ENCODE peak calls at places on chromosomes 3 and 15, in seven cellular contexts. B is neuronal stem cell, N is H9, K is mesendoderm, J is mesenchymal stem cell, X is IMR-90, R is H1. L is an unnamed sample.

GRCh38 chr15:73989001-73989798 is 2.9 kb downstream of the STOML1 start:
- DNase-seq in N (no peak), X (peak; percentile 86), J (peak; percentile 92), B (no peak), K (no peak), R (no peak), L (no peak)

GRCh38 chr3:134874737-134875413 is 79.8 kb downstream of the EPHB1 start:
- DNase-seq in N (no peak), X (no peak), K (no peak), B (no peak), R (no peak), J (no peak), L (no peak)

GRCh38 chr3:155007729-155008128 is 72.4 kb upstream of the MME start:
- DNase-seq in N (no peak), K (peak; percentile 8), X (no peak), B (no peak), R (no peak), J (no peak), L (no peak)

GRCh38 chr15:33107950-33108349 is 86.6 kb downstream of the FMN1 start:
- DNase-seq in J (no peak), B (no peak), K (no peak), X (peak; percentile 54), N (no peak), R (no peak), L (no peak)

GRCh38 chr15:27899583-27900295 is 199.4 kb downstream of the OCA2 start:
- DNase-seq in K (peak; percentile 21), R (no peak), B (no peak), X (no peak), J (no peak), N (peak; percentile 40), L (no peak)

GRCh38 chr15:42344763-42345162 is 14.5 kb upstream of the CAPN3 start:
- DNase-seq in R (no peak), X (peak; percentile 83), N (no peak), B (no peak), K (no peak), J (peak; percentile 30), L (no peak)

GRCh38 chr15:71548317-71548908 is 261.9 kb upstream of the NR2E3 start:
- DNase-seq in J (no peak), X (no peak), N (no peak), B (no peak), R (no peak), K (no peak), L (no peak)

GRCh38 chr15:52731004-52731403 is 51.8 kb upstream of the ATOSA start:
- DNase-seq in R (no peak), X (no peak), N (no peak), K (no peak), B (no peak), J (no peak), L (no peak)

GRCh38 chr15:58393196-58393790 is 38.5 kb upstream of the LIPC start:
- DNase-seq in B (no peak), R (no peak), J (peak; percentile 50), X (peak; percentile 30), K (no peak), N (no peak), L (no peak)
- H2BK5ac ChIP-seq in B (no peak overlapping the region), R (no peak overlapping the region), J (no peak overlapping the region), X (no peak overlapping the region), K (no peak overlapping the region), N (no peak overlapping the region), L (peak overlapping the region; percentile 42)

GRCh38 chr3:44835684-44836083 is 26.0 kb upstream of the TMEM42 start:
- DNase-seq in R (no peak), K (no peak), J (no peak), B (no peak), X (no peak), N (no peak), L (no peak)
- H3K79me1 ChIP-seq in R (no peaks in the 10 kb centered on the region), K (no peaks in the 10 kb centered on the region), J (no peaks in the 10 kb centered on the region), B (no peaks in the 10 kb centered on the region), X (no peaks in the 10 kb centered on the region), N (no peaks in the 10 kb centered on the region), L (no peaks in the 10 kb centered on the region)

DNA sequence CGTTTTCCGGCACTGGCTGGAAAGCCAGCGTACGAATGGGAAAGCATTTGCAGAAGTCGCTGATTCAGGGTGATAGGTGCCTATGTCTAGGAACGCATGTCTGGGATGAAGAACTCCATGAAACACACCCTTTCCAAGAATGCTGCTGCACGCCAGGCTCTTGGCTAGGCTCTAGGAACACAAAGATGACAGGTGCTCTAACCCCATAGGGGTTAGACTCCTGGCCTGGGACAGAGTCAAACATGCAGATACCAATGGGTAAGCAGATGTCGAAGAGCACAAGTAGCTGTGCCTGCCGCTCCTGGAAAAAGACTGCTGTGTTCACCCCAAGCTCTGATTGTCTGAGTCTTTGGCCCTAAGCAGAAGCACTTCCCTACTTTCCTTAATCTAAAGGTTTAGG is 180.9 kb upstream of the UBE3A start:
- DNase-seq in J (no peak), B (no peak), K (no peak), N (no peak), R (no peak), X (no peak), L (no peak)
- H2BK5ac ChIP-seq in J (no peak overlapping the region), B (no peak overlapping the region), K (no peak overlapping the region), N (no peak overlapping the region), R (no peak overlapping the region), X (no peak overlapping the region), L (no peak overlapping the region)

GRCh38 chr3:62569609-62570008 is 196.3 kb upstream of the FEZF2 start:
- DNase-seq in R (no peak), B (no peak), J (no peak), N (no peak), K (no peak), X (no peak), L (no peak)
- H3K79me1 ChIP-seq in R (no peaks in the 10 kb centered on the region), B (no peaks in the 10 kb centered on the region), J (no peaks in the 10 kb centered on the region), N (no peaks in the 10 kb centered on the region), K (no peaks in the 10 kb centered on the region), X (no peaks in the 10 kb centered on the region), L (no peaks in the 10 kb centered on the region)

DNA sequence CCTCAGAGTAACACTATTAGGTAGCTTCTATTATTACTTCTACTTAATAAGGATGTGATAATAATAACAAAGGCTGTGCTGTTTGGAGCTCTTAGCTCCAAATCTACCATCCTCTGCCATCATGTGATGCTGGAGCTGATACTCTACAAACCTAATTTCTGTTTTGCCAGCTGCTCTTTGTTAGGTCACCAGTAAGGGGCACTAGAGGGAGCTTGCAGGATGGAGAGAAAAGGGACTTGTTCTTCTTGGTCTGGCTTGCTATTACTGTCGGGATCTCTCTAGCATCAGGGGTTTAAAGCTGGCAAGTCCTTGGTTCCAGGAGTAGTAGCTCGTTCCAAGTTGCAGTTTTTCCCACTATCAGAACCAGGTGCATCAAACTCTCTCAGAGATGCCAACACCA is 194.9 kb upstream of the KBTBD8 start:
- DNase-seq in R (no peak), N (peak; percentile 58), J (no peak), K (peak; percentile 74), X (no peak), B (no peak), L (no peak)
- H2BK5ac ChIP-seq in R (no peak overlapping the region), N (no peak overlapping the region), J (no peak overlapping the region), K (no peak overlapping the region), X (no peak overlapping the region), B (no peak overlapping the region), L (no peak overlapping the region)

GRCh38 chr3:71585126-71585525 is 1.6 kb upstream of the FOXP1 start:
- DNase-seq in R (no peak), J (no peak), X (no peak), B (no peak), K (no peak), N (no peak), L (peak; percentile 16)

GRCh38 chr3:71582612-71583568 is 638 bp downstream of the FOXP1 start:
- DNase-seq in N (peak; percentile 74), B (peak; percentile 80), J (peak; percentile 51), K (peak; percentile 82), R (no peak), X (peak; percentile 31), L (peak; percentile 84)

GRCh38 chr3:71581981-71582611 is 1.4 kb downstream of the FOXP1 start:
- DNase-seq in N (peak; percentile 69), J (peak; percentile 46), X (no peak), R (no peak), K (peak; percentile 84), B (peak; percentile 67), L (peak; percentile 67)

GRCh38 chr3:71584216-71585061 is 911 bp upstream of the FOXP1 start:
- DNase-seq in J (peak; percentile 62), N (peak; percentile 43), B (peak; percentile 61), R (no peak), K (peak; percentile 64), X (peak; percentile 61), L (peak; percentile 55)

DNA sequence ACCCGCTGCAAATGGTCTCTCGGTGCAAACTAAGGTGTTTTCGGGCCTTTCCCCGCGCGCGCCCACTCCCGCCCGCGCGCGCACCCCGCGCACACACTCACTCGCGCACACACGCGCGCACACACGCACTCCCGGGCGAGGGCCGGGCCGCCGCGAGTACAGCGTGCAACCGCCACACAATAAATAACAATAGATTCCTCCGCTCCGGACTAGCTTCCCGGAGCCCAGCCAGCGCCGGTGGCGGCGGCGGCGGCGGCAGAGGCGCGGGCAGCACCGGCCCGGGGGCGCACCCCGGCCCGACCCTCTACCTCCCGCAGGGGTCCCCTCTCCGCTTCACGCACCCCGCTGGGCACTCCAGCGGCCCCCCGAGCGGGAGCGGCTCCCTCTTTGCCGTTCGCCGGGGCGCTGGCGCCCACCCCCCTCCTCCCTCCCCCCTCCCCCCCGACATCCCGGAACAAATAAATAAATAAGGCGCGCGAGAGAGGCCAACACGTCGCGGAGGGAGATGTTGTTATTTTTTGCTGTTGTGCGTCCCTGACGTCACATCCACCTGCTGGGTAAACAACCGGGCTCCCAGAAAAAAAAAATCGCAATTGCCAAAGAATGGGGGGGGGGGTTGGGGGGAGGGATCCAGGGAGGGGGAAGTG is at the start of gene FOXP1:
- DNase-seq in R (no peak), N (peak; percentile 76), K (peak; percentile 84), X (peak; percentile 64), B (peak; percentile 89), J (peak; percentile 70), L (peak; percentile 48)
- H3K79me1 ChIP-seq in R (no peaks in the 10 kb centered on the region), N (no peaks in the 10 kb centered on the region), K (no peaks in the 10 kb centered on the region), X (peaks cover 15% of the 10 kb centered on the region), B (peaks cover 15% of the 10 kb centered on the region), J (peaks cover 3% of the 10 kb centered on the region), L (peaks cover 15% of the 10 kb centered on the region)

GRCh38 chr15:63151665-63152064 is 5.6 kb downstream of the RPS27L start:
- DNase-seq in J (no peak), X (no peak), B (no peak), K (no peak), N (no peak), R (no peak), L (no peak)
- H2BK5ac ChIP-seq in J (no peak overlapping the region), X (peak overlapping the region; percentile 53), B (no peak overlapping the region), K (no peak overlapping the region), N (no peak overlapping the region), R (no peak overlapping the region), L (no peak overlapping the region)

DNA sequence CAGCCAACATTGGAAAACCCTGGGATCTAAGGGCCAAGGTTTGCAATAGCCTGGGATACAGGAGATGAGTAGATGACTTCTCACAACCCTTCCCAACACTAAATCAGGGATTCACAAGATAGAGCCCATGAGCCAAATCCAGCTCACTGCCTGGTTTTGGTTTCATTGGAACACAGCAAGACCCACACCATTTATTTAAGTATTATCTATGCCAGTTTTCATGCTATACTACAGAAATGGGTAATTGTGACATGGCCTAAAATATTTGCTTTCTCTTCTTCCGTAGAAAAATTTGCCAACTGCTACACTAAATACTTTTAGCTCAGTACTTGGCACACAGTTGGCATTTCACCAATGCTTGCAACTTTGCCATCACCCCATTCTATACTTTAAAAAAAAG is 132.0 kb upstream of the LMCD1 start:
- DNase-seq in J (no peak), N (no peak), R (no peak), B (no peak), X (no peak), K (no peak), L (no peak)
- H3K79me1 ChIP-seq in J (no peaks in the 10 kb centered on the region), N (no peaks in the 10 kb centered on the region), R (no peaks in the 10 kb centered on the region), B (no peaks in the 10 kb centered on the region), X (no peaks in the 10 kb centered on the region), K (no peaks in the 10 kb centered on the region), L (no peaks in the 10 kb centered on the region)

GRCh38 chr3:61541694-61542093 is 19.7 kb upstream of the PTPRG start:
- DNase-seq in R (no peak), X (no peak), N (no peak), B (no peak), J (no peak), K (no peak), L (no peak)
- H2BK5ac ChIP-seq in R (no peak overlapping the region), X (no peak overlapping the region), N (no peak overlapping the region), B (no peak overlapping the region), J (no peak overlapping the region), K (no peak overlapping the region), L (no peak overlapping the region)

L was measured in trophoblast cell.